ENCODE peak calls at places on chromosomes 5 and 9, in six cellular contexts. F is ascending aorta, S is A549, P is H1, T is esophagus squamous epithelium, W is AG04449. Q is an unnamed sample.

GRCh38 chr5:137957948-137958347 is 68.7 kb downstream of the PKD2L2 start:
- DNase-seq in F (no peak), S (no peak), P (no peak), T (no peak), W (no peak), Q (no peak)

GRCh38 chr5:123916331-123917121 is 404.5 kb downstream of the CSNK1G3 start:
- DNase-seq in W (peak), S (no peak), T (no peak), P (no peak), F (no peak), Q (no peak)

GRCh38 chr9:135978650-135979461 is 17.7 kb upstream of the UBAC1 start:
- DNase-seq in S (no peak), F (no peak), P (no peak), T (no peak), W (no peak), Q (no peak)

GRCh38 chr9:21761309-21761901 is 41.0 kb upstream of the MTAP start:
- DNase-seq in S (no peak), F (no peak), W (no peak), P (no peak), T (no peak), Q (no peak)

GRCh38 chr9:123561055-123561454 is 205.1 kb downstream of the CRB2 start:
- DNase-seq in P (no peak), T (no peak), W (no peak), S (no peak), F (no peak), Q (no peak)

GRCh38 chr5:72556351-72557146 is 49.3 kb upstream of the ZNF366 start:
- DNase-seq in P (peak), F (no peak), T (no peak), S (peak), W (no peak), Q (no peak)

GRCh38 chr5:153670081-153670480 is 179.6 kb downstream of the GRIA1 start:
- DNase-seq in W (no peak), P (no peak), S (no peak), T (no peak), F (no peak), Q (no peak)

GRCh38 chr5:141430332-141431113 is at the start of gene PCDHGA12:
- DNase-seq in W (peak), F (no peak), S (peak), P (no peak), T (no peak), Q (no peak)

GRCh38 chr9:90773593-90773992 is 28.0 kb upstream of the SYK start:
- DNase-seq in W (no peak), T (no peak), S (no peak), P (no peak), F (no peak), Q (no peak)

GRCh38 chr9:2465921-2466460 is 155.6 kb upstream of the VLDLR start:
- DNase-seq in S (peak), P (no peak), W (no peak), T (no peak), F (no peak), Q (no peak)

GRCh38 chr9:108443278-108443633 is 412.5 kb downstream of the ACTL7B start:
- DNase-seq in F (no peak), S (no peak), T (no peak), P (no peak), W (no peak), Q (no peak)

GRCh38 chr5:88785396-88786216 is 97.4 kb downstream of the MEF2C start:
- DNase-seq in P (no peak), F (no peak), S (peak), W (peak), T (no peak), Q (no peak)

GRCh38 chr9:78131969-78132687 is 100.5 kb upstream of the GNAQ start:
- DNase-seq in S (no peak), P (no peak), F (no peak), W (no peak), T (no peak), Q (no peak)

GRCh38 chr5:80141681-80142080 is 106.5 kb downstream of the THBS4 start:
- DNase-seq in F (no peak), S (no peak), P (no peak), T (no peak), W (no peak), Q (no peak)

GRCh38 chr5:150065346-150065745 is 21.0 kb downstream of the CSF1R start:
- DNase-seq in W (no peak), F (peak), T (no peak), S (no peak), P (no peak), Q (no peak)

GRCh38 chr9:129166962-129167557 is 11.0 kb downstream of the IER5L start:
- DNase-seq in S (peak), P (no peak), T (peak), W (no peak), F (no peak), Q (no peak)

GRCh38 chr5:54103871-54104270 is 206.5 kb downstream of the ARL15 start:
- DNase-seq in W (no peak), P (no peak), S (no peak), F (no peak), T (no peak), Q (no peak)

GRCh38 chr5:79021753-79022152 is 36.6 kb upstream of the ARSB start:
- DNase-seq in T (no peak), S (no peak), W (no peak), P (no peak), F (no peak), Q (no peak)
- TF ChIP-seq CTCF in T (no peak), S (no peak), W (no peak), P (no peak), F (no peak), Q (no peak)

DNA sequence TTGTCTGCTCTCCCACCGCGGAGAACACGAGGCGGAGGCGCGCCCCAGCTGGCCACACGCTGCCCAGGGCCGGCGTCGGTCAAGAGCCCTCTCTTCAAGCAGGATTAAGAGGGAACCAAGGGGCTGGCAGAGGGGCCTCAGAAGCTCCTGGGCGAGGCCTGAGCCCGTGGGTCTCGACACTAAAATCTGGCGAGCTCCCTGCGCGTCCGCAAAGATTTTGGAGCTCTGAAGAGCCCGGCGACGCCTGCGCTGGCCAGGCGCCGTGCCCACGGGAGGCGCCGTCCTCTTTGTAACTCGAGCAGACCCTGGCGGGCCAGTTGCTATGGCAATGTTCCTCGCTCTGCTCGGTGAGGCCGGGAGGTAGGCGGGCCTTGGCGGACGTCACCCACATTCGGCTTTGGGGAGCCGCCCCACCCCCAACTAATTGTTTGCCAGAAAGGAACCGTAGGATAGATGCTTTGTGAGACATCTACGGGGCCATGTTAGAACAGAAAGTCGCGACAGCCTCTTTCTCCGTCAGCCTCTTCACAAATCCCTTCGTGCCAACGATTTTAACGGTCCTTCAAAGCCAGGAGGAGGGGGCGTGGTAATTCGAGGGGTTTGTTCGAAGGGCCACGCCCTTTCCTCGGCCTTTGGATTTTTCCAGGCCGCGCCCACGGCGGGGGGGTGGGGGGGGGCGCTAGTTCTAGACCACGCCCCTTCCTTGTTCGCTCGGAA is 735 bp upstream of the CNOT8 start:
- DNase-seq in S (peak), T (peak), F (peak), W (peak), P (peak), Q (peak)
- TF ChIP-seq CTCF in S (no peak), T (peak), F (peak), W (peak), P (no peak), Q (peak)

DNA sequence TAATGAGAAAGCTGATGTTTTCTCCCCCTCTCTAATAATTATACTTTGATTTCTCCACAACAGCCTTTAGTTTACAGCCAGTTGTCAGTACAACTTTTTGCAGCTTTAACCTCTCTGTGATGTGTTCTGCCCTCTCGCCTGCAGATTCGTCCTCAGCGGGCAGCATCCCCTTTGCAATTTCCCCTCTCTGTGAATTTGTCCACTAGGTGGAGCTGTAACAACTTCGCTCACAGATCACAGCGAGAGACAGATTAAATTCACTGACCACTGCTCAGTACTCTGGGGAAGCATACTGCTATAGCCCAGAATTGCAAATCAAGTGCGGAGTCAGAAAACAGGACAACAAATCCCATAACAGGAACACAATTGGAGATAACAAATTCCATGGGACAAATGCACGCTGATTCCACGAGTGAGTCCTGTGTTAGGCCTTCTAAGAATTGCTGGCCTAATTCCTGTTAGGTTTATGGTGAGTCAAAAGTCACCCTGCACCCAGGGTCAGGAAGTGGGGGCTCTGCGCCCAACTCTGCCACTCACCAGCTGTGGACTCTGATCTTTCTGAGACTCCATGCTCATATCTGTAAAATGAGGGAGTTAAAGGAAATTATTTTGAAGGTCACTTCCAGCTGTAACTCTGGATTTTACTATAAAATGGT is 2124.9 kb downstream of the MAT2B start:
- DNase-seq in P (peak), S (peak), T (no peak), W (no peak), F (no peak), Q (no peak)
- TF ChIP-seq CTCF in P (peak), S (peak), T (peak), W (peak), F (peak), Q (peak)

DNA sequence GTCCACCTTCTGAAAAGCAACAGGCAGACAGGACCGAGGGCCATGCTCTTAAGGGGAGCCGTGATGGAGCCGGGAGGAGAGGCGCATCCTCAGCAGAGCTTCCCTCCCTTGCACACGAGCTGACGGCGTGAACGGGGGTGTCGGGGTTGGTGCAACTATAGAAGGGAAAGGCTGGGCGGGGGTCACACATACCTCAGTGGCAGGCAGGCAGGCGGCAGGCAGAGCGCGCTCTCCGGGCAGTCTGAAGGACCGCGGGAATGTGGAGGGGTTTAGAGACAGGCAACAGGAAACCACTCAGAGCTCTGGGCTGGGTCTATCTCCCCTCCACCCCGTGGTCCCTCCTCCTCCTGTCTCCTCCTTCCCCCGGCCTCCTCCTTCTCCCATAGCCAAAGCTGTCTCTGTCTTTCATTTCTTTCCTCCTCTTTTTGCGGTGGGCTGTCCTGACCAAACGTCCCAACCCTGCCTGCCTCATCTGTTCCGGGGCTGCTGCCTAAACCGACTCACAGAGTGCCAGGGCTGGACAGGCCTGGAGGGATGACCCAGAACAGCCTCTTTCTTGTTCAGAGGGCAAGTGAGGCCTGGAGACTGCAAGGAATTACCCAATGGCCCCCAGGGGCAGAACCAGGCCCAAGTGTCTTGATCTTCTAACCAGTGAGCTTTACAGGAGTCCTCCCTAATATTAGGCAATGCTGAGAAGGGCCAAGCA is at the start of gene SPARC:
- DNase-seq in F (peak), W (peak), P (peak), S (no peak), T (peak), Q (peak)
- TF ChIP-seq CTCF in F (peak), W (peak), P (no peak), S (no peak), T (no peak), Q (peak)

Q was measured in chondrocyte.